ENCODE peak calls at places on chromosomes 2 and 18, in six cellular contexts. One of them, this sample, is unnamed.

GRCh38 chr18:3530807-3531206 is 80.8 kb downstream of the TGIF1 start:
- DNase-seq in GM10248: no peak
- DNase-seq in epithelial cell of esophagus: no peak
- DNase-seq in right lobe of liver: no peak
- DNase-seq in heart right ventricle: no peak
- DNase-seq in progenitor cell of endocrine pancreas: no peak
- DNase-seq in this sample: no peak

GRCh38 chr2:25276569-25277465 is 64.9 kb downstream of the DNMT3A start:
- DNase-seq in GM10248: peak
- DNase-seq in epithelial cell of esophagus: peak
- DNase-seq in right lobe of liver: no peak
- DNase-seq in heart right ventricle: peak
- DNase-seq in progenitor cell of endocrine pancreas: peak
- DNase-seq in this sample: no peak

GRCh38 chr2:232473467-232473890 is 14.2 kb downstream of the ECEL1 start:
- DNase-seq in GM10248: no peak
- DNase-seq in epithelial cell of esophagus: peak
- DNase-seq in right lobe of liver: no peak
- DNase-seq in heart right ventricle: no peak
- DNase-seq in progenitor cell of endocrine pancreas: no peak
- DNase-seq in this sample: no peak

GRCh38 chr2:68901199-68901515 is 30.0 kb upstream of the BMP10 start:
- DNase-seq in GM10248: no peak
- DNase-seq in epithelial cell of esophagus: peak
- DNase-seq in right lobe of liver: no peak
- DNase-seq in heart right ventricle: no peak
- DNase-seq in progenitor cell of endocrine pancreas: no peak
- DNase-seq in this sample: no peak

GRCh38 chr2:189149981-189150380 is 29.6 kb downstream of the COL5A2 start:
- DNase-seq in GM10248: no peak
- DNase-seq in epithelial cell of esophagus: peak
- DNase-seq in right lobe of liver: no peak
- DNase-seq in heart right ventricle: no peak
- DNase-seq in progenitor cell of endocrine pancreas: no peak
- DNase-seq in this sample: no peak

GRCh38 chr2:242075683-242076082 is 206.2 kb downstream of the RTP5 start:
- DNase-seq in GM10248: no peak
- DNase-seq in epithelial cell of esophagus: peak
- DNase-seq in right lobe of liver: peak
- DNase-seq in heart right ventricle: no peak
- DNase-seq in progenitor cell of endocrine pancreas: no peak
- DNase-seq in this sample: no peak

GRCh38 chr2:62801814-62802524 is 96.5 kb downstream of the EHBP1 start:
- DNase-seq in GM10248: no peak
- DNase-seq in epithelial cell of esophagus: peak
- DNase-seq in right lobe of liver: no peak
- DNase-seq in heart right ventricle: no peak
- DNase-seq in progenitor cell of endocrine pancreas: no peak
- DNase-seq in this sample: no peak

GRCh38 chr2:195898505-195898904 is 170.1 kb downstream of the DNAH7 start:
- DNase-seq in GM10248: no peak
- DNase-seq in epithelial cell of esophagus: peak
- DNase-seq in right lobe of liver: no peak
- DNase-seq in heart right ventricle: peak
- DNase-seq in progenitor cell of endocrine pancreas: no peak
- DNase-seq in this sample: no peak

GRCh38 chr2:135159191-135159590 is 107.1 kb downstream of the RAB3GAP1 start:
- DNase-seq in GM10248: no peak
- DNase-seq in epithelial cell of esophagus: no peak
- DNase-seq in right lobe of liver: no peak
- DNase-seq in heart right ventricle: no peak
- DNase-seq in progenitor cell of endocrine pancreas: no peak
- DNase-seq in this sample: no peak

GRCh38 chr2:227461878-227462462 is 10.0 kb upstream of the AGFG1 start:
- DNase-seq in GM10248: no peak
- DNase-seq in epithelial cell of esophagus: no peak
- DNase-seq in right lobe of liver: no peak
- DNase-seq in heart right ventricle: no peak
- DNase-seq in progenitor cell of endocrine pancreas: no peak
- DNase-seq in this sample: no peak

GRCh38 chr2:8518986-8519669 is 162.7 kb upstream of the ID2 start:
- DNase-seq in GM10248: no peak
- DNase-seq in epithelial cell of esophagus: no peak
- DNase-seq in right lobe of liver: no peak
- DNase-seq in heart right ventricle: no peak
- DNase-seq in progenitor cell of endocrine pancreas: no peak
- DNase-seq in this sample: no peak

GRCh38 chr2:61620244-61621159 is 82.3 kb upstream of the XPO1 start:
- DNase-seq in GM10248: peak
- DNase-seq in epithelial cell of esophagus: peak
- DNase-seq in right lobe of liver: no peak
- DNase-seq in heart right ventricle: no peak
- DNase-seq in progenitor cell of endocrine pancreas: no peak
- DNase-seq in this sample: no peak

GRCh38 chr18:63963610-63964256 is 6.1 kb upstream of the SERPINB8 start:
- DNase-seq in GM10248: peak
- DNase-seq in epithelial cell of esophagus: peak
- DNase-seq in right lobe of liver: peak
- DNase-seq in heart right ventricle: no peak
- DNase-seq in progenitor cell of endocrine pancreas: no peak
- DNase-seq in this sample: no peak

GRCh38 chr18:35343488-35343935 is 708 bp downstream of the ZNF24 start:
- DNase-seq in GM10248: no peak
- DNase-seq in epithelial cell of esophagus: peak
- DNase-seq in right lobe of liver: no peak
- DNase-seq in heart right ventricle: no peak
- DNase-seq in progenitor cell of endocrine pancreas: no peak
- DNase-seq in this sample: no peak

GRCh38 chr2:143575340-143575739 is 446.1 kb downstream of the ARHGAP15 start:
- DNase-seq in GM10248: no peak
- DNase-seq in epithelial cell of esophagus: peak
- DNase-seq in right lobe of liver: no peak
- DNase-seq in heart right ventricle: no peak
- DNase-seq in progenitor cell of endocrine pancreas: no peak
- DNase-seq in this sample: no peak

GRCh38 chr2:174750923-174751441 is 13.3 kb downstream of the CHRNA1 start:
- DNase-seq in GM10248: peak
- DNase-seq in epithelial cell of esophagus: no peak
- DNase-seq in right lobe of liver: no peak
- DNase-seq in heart right ventricle: no peak
- DNase-seq in progenitor cell of endocrine pancreas: no peak
- DNase-seq in this sample: peak

GRCh38 chr2:23327897-23328296 is 57.1 kb upstream of the KLHL29 start:
- DNase-seq in GM10248: no peak
- DNase-seq in epithelial cell of esophagus: no peak
- DNase-seq in right lobe of liver: no peak
- DNase-seq in heart right ventricle: no peak
- DNase-seq in progenitor cell of endocrine pancreas: no peak
- DNase-seq in this sample: no peak

GRCh38 chr2:23324281-23324680 is 60.7 kb upstream of the KLHL29 start:
- DNase-seq in GM10248: no peak
- DNase-seq in epithelial cell of esophagus: no peak
- DNase-seq in right lobe of liver: no peak
- DNase-seq in heart right ventricle: no peak
- DNase-seq in progenitor cell of endocrine pancreas: no peak
- DNase-seq in this sample: no peak

GRCh38 chr2:23335550-23335949 is 49.4 kb upstream of the KLHL29 start:
- DNase-seq in GM10248: no peak
- DNase-seq in epithelial cell of esophagus: no peak
- DNase-seq in right lobe of liver: no peak
- DNase-seq in heart right ventricle: no peak
- DNase-seq in progenitor cell of endocrine pancreas: no peak
- DNase-seq in this sample: no peak

GRCh38 chr2:23326322-23326721 is 58.7 kb upstream of the KLHL29 start:
- DNase-seq in GM10248: no peak
- DNase-seq in epithelial cell of esophagus: no peak
- DNase-seq in right lobe of liver: no peak
- DNase-seq in heart right ventricle: no peak
- DNase-seq in progenitor cell of endocrine pancreas: no peak
- DNase-seq in this sample: no peak

DNA sequence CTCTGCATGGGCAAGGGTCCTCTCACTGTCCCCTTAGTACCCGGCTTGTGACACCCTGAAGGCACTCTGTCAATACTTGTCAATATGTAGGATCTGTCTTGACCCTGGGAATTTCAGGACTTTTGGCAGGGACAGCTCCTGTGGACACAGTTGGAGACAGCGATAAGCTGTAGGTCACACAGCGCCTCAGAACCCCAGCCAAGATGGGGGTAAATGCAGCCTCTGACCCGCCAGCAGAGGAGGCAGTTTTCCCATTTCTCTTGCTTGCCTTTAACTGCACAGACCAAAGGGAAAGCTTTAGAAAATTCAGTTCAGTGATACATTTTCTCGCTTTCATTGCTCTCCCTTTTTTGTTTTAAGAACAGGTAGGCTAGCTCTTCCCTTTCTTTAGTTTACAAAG is 54.8 kb upstream of the KLHL29 start:
- DNase-seq in GM10248: peak
- DNase-seq in epithelial cell of esophagus: peak
- DNase-seq in right lobe of liver: no peak
- DNase-seq in heart right ventricle: no peak
- DNase-seq in progenitor cell of endocrine pancreas: peak
- DNase-seq in this sample: no peak
- TF ChIP-seq CTCF in GM10248: peak
- TF ChIP-seq CTCF in epithelial cell of esophagus: no peak
- TF ChIP-seq CTCF in right lobe of liver: no peak
- TF ChIP-seq CTCF in heart right ventricle: no peak
- TF ChIP-seq CTCF in progenitor cell of endocrine pancreas: peak
- TF ChIP-seq CTCF in this sample: peak

GRCh38 chr2:153477096-153477555 is 1.4 kb downstream of the RPRM start:
- DNase-seq in GM10248: no peak
- DNase-seq in epithelial cell of esophagus: no peak
- DNase-seq in right lobe of liver: no peak
- DNase-seq in heart right ventricle: peak
- DNase-seq in progenitor cell of endocrine pancreas: no peak
- DNase-seq in this sample: no peak
- TF ChIP-seq CTCF in GM10248: no peak
- TF ChIP-seq CTCF in epithelial cell of esophagus: no peak
- TF ChIP-seq CTCF in right lobe of liver: no peak
- TF ChIP-seq CTCF in heart right ventricle: no peak
- TF ChIP-seq CTCF in progenitor cell of endocrine pancreas: peak
- TF ChIP-seq CTCF in this sample: no peak

GRCh38 chr2:28413152-28413895 is 20.7 kb downstream of the FOSL2 start:
- DNase-seq in GM10248: no peak
- DNase-seq in epithelial cell of esophagus: no peak
- DNase-seq in right lobe of liver: no peak
- DNase-seq in heart right ventricle: no peak
- DNase-seq in progenitor cell of endocrine pancreas: no peak
- DNase-seq in this sample: no peak
- TF ChIP-seq CTCF in GM10248: no peak
- TF ChIP-seq CTCF in epithelial cell of esophagus: peak
- TF ChIP-seq CTCF in right lobe of liver: no peak
- TF ChIP-seq CTCF in heart right ventricle: no peak
- TF ChIP-seq CTCF in progenitor cell of endocrine pancreas: no peak
- TF ChIP-seq CTCF in this sample: no peak

GRCh38 chr2:158460632-158461297 is 4.0 kb downstream of the PKP4 start:
- DNase-seq in GM10248: no peak
- DNase-seq in epithelial cell of esophagus: peak
- DNase-seq in right lobe of liver: no peak
- DNase-seq in heart right ventricle: no peak
- DNase-seq in progenitor cell of endocrine pancreas: no peak
- DNase-seq in this sample: no peak

GRCh38 chr2:158459161-158460003 is 2.6 kb downstream of the PKP4 start:
- DNase-seq in GM10248: no peak
- DNase-seq in epithelial cell of esophagus: peak
- DNase-seq in right lobe of liver: no peak
- DNase-seq in heart right ventricle: no peak
- DNase-seq in progenitor cell of endocrine pancreas: no peak
- DNase-seq in this sample: no peak

GRCh38 chr2:158467248-158467647 is 10.5 kb downstream of the PKP4 start:
- DNase-seq in GM10248: no peak
- DNase-seq in epithelial cell of esophagus: no peak
- DNase-seq in right lobe of liver: no peak
- DNase-seq in heart right ventricle: no peak
- DNase-seq in progenitor cell of endocrine pancreas: no peak
- DNase-seq in this sample: no peak

GRCh38 chr2:158463496-158464095 is 6.8 kb downstream of the PKP4 start:
- DNase-seq in GM10248: no peak
- DNase-seq in epithelial cell of esophagus: no peak
- DNase-seq in right lobe of liver: no peak
- DNase-seq in heart right ventricle: no peak
- DNase-seq in progenitor cell of endocrine pancreas: no peak
- DNase-seq in this sample: no peak

GRCh38 chr2:158464426-158465281 is 7.9 kb downstream of the PKP4 start:
- DNase-seq in GM10248: peak
- DNase-seq in epithelial cell of esophagus: no peak
- DNase-seq in right lobe of liver: no peak
- DNase-seq in heart right ventricle: no peak
- DNase-seq in progenitor cell of endocrine pancreas: no peak
- DNase-seq in this sample: no peak
- TF ChIP-seq CTCF in GM10248: peak
- TF ChIP-seq CTCF in epithelial cell of esophagus: peak
- TF ChIP-seq CTCF in right lobe of liver: peak
- TF ChIP-seq CTCF in heart right ventricle: peak
- TF ChIP-seq CTCF in progenitor cell of endocrine pancreas: peak
- TF ChIP-seq CTCF in this sample: peak